ENCODE peak calls at places on chromosome 16, in six cellular contexts. D is activated gamma-delta T cell treated with Interleukin-2 at 50 U/mL for 16 hours, K is right atrium auricular region, X is ELR, H is GM12865, R is A549. U is an unnamed sample.

GRCh38 chr16:64343061-64343819 is 778.6 kb downstream of the CDH11 start:
- DNase-seq in H (no peak), X (no peak), D (no peak), K (no peak), R (no peak), U (no peak)

GRCh38 chr16:75045424-75045823 is 46.6 kb downstream of the ZNRF1 start:
- DNase-seq in K (no peak), X (no peak), D (no peak), H (no peak), R (no peak), U (no peak)

GRCh38 chr16:72877374-72878028 is 170.4 kb downstream of the ZFHX3 start:
- DNase-seq in X (peak), H (no peak), K (no peak), R (peak), D (no peak), U (peak)

GRCh38 chr16:28092721-28093382 is 29.3 kb upstream of the GSG1L start:
- DNase-seq in K (no peak), D (no peak), X (peak), R (no peak), H (no peak), U (no peak)

GRCh38 chr16:11010576-11011221 is 66.3 kb downstream of the CLEC16A start:
- DNase-seq in R (no peak), H (no peak), D (no peak), X (no peak), K (peak), U (no peak)

GRCh38 chr16:617855-618254 is 12.9 kb upstream of the WFIKKN1 start:
- DNase-seq in K (no peak), H (no peak), R (no peak), X (no peak), D (no peak), U (no peak)

GRCh38 chr16:66458292-66458691 is 31.2 kb downstream of the BEAN1 start:
- DNase-seq in X (no peak), R (no peak), K (no peak), H (no peak), D (no peak), U (no peak)

GRCh38 chr16:89615596-89616090 is 2.2 kb downstream of the DPEP1 start:
- DNase-seq in D (peak), X (peak), R (no peak), H (no peak), K (no peak), U (no peak)

GRCh38 chr16:26701243-26701886 is 365.4 kb upstream of the C16orf82 start:
- DNase-seq in H (peak), X (no peak), D (no peak), K (no peak), R (no peak), U (no peak)

GRCh38 chr16:51290410-51290809 is 139.3 kb upstream of the SALL1 start:
- DNase-seq in H (no peak), X (no peak), D (no peak), K (no peak), R (no peak), U (no peak)

GRCh38 chr16:30570621-30571443 is 682 bp downstream of the ZNF688 start:
- DNase-seq in R (no peak), H (no peak), X (peak), K (no peak), D (no peak), U (peak)

U was measured in fibroblast of the aortic adventitia.